ENCODE peak calls at places on chromosomes 6 and 20, in nine cellular contexts. B, F, E, C, U, P, R, O and G are unnamed samples.
A peak's percentile ranks its signal among the peaks of the same experiment; 100 is the strongest.

GRCh38 chr6:10136636-10137035 is 278.2 kb downstream of the TFAP2A start:
- DNase-seq in U (no peak), P (no peak), C (peak; percentile 81), F (no peak), O (no peak), B (no peak), E (no peak), R (no peak), G (no peak)

GRCh38 chr6:136446579-136447182 is 103.5 kb downstream of the MAP7 start:
- DNase-seq in U (peak; percentile 37), P (peak; percentile 69), R (no peak), C (no peak), O (no peak), B (no peak), E (peak; percentile 29), F (peak; percentile 28), G (peak; percentile 53)

GRCh38 chr6:164167873-164168405 is 753.4 kb downstream of the QKI start:
- DNase-seq in U (no peak), R (no peak), P (no peak), E (no peak), B (no peak), C (no peak), O (no peak), F (no peak), G (no peak)

GRCh38 chr20:61603715-61604114 is 351.7 kb downstream of the CDH4 start:
- DNase-seq in E (no peak), C (no peak), R (no peak), P (no peak), U (no peak), B (no peak), O (no peak), F (no peak), G (no peak)

GRCh38 chr6:13479206-13479797 is 8.1 kb downstream of the GFOD1 start:
- DNase-seq in B (no peak), C (no peak), E (no peak), P (no peak), F (no peak), O (no peak), R (no peak), U (no peak), G (no peak)

GRCh38 chr6:8193541-8193940 is 91.2 kb upstream of the EEF1E1 start:
- DNase-seq in C (no peak), E (no peak), U (no peak), P (peak; percentile 42), R (no peak), O (no peak), B (peak; percentile 48), F (no peak), G (no peak)

GRCh38 chr20:31861346-31862156 is 8.8 kb downstream of the DUSP15 start:
- DNase-seq in B (peak; percentile 31), C (peak; percentile 92), P (peak; percentile 36), E (peak; percentile 64), U (no peak), F (no peak), O (peak; percentile 47), R (no peak), G (peak; percentile 70)

GRCh38 chr6:85066270-85066669 is 301.9 kb upstream of the TBX18 start:
- DNase-seq in F (no peak), P (peak; percentile 20), E (no peak), R (no peak), U (no peak), C (no peak), O (no peak), B (no peak), G (no peak)

GRCh38 chr6:55617272-55617671 is 38.3 kb upstream of the HMGCLL1 start:
- DNase-seq in E (peak; percentile 69), B (peak; percentile 65), P (peak; percentile 34), U (no peak), O (no peak), C (peak; percentile 7), R (no peak), F (no peak), G (peak; percentile 22)

GRCh38 chr20:6683346-6683977 is 84.0 kb upstream of the BMP2 start:
- DNase-seq in C (no peak), F (no peak), E (no peak), B (no peak), O (no peak), P (no peak), U (no peak), R (no peak), G (no peak)

GRCh38 chr20:38193586-38194105 is 28.6 kb upstream of the TGM2 start:
- DNase-seq in B (no peak), U (no peak), P (no peak), C (no peak), O (no peak), E (no peak), F (no peak), R (no peak), G (no peak)

GRCh38 chr20:33862709-33863403 is 51.7 kb downstream of the CHMP4B start:
- DNase-seq in C (peak; percentile 75), R (no peak), U (peak; percentile 41), E (peak; percentile 79), O (peak; percentile 25), P (peak; percentile 53), B (peak; percentile 84), F (no peak), G (peak; percentile 33)

GRCh38 chr6:11632231-11632630 is 94.7 kb downstream of the TMEM170B start:
- DNase-seq in O (no peak), U (no peak), C (peak; percentile 63), P (peak; percentile 45), B (no peak), R (no peak), F (no peak), E (no peak), G (peak; percentile 35)

GRCh38 chr6:132199343-132199742 is 201.9 kb downstream of the MOXD1 start:
- DNase-seq in C (peak; percentile 14), B (peak; percentile 85), U (no peak), E (peak; percentile 67), P (peak; percentile 64), O (no peak), F (no peak), R (no peak), G (peak; percentile 59)

GRCh38 chr20:2475850-2476741 is 5.5 kb upstream of the SNRPB start:
- DNase-seq in R (no peak), E (no peak), C (no peak), B (no peak), P (no peak), F (no peak), O (no peak), U (no peak), G (no peak)

GRCh38 chr6:120990866-120991265 is 343.4 kb downstream of the TBC1D32 start:
- DNase-seq in E (no peak), U (no peak), B (no peak), R (no peak), F (no peak), P (no peak), O (no peak), C (no peak), G (no peak)

GRCh38 chr20:58701431-58702160 is 9.0 kb downstream of the NPEPL1 start:
- DNase-seq in U (no peak), C (no peak), O (no peak), B (no peak), R (no peak), F (no peak), E (no peak), P (no peak), G (no peak)

GRCh38 chr6:148027201-148027600 is 315.4 kb upstream of the SASH1 start:
- DNase-seq in B (no peak), O (no peak), R (no peak), F (no peak), E (no peak), C (no peak), P (no peak), U (no peak), G (no peak)

GRCh38 chr6:12791371-12791770 is 74.8 kb downstream of the PHACTR1 start:
- DNase-seq in O (no peak), R (no peak), B (no peak), F (no peak), P (peak; percentile 47), U (no peak), C (no peak), E (no peak), G (peak; percentile 41)

GRCh38 chr20:60535211-60535610 is 577.0 kb downstream of the CDH26 start:
- DNase-seq in U (no peak), P (no peak), B (no peak), E (no peak), F (no peak), C (no peak), R (no peak), O (no peak), G (no peak)

GRCh38 chr20:889110-889509 is 27.0 kb downstream of the ANGPT4 start:
- DNase-seq in C (no peak), P (no peak), O (no peak), E (no peak), B (no peak), U (no peak), R (peak; percentile 49), F (no peak), G (no peak)

GRCh38 chr6:111002350-111002749 is 20.5 kb downstream of the RPF2 start:
- DNase-seq in R (no peak), P (no peak), F (no peak), U (no peak), E (no peak), O (no peak), C (no peak), B (no peak), G (no peak)

GRCh38 chr6:110996661-110997060 is 14.8 kb downstream of the RPF2 start:
- DNase-seq in F (no peak), B (no peak), E (no peak), O (no peak), R (no peak), C (no peak), P (no peak), U (no peak), G (no peak)

GRCh38 chr6:110999634-111000270 is 17.9 kb downstream of the RPF2 start:
- DNase-seq in O (no peak), F (no peak), U (no peak), C (peak; percentile 19), E (peak; percentile 68), R (no peak), P (peak; percentile 33), B (peak; percentile 63), G (peak; percentile 58)
- TF ChIP-seq CTCF in O (peak; percentile 36), F (no peak), U (peak; percentile 50), C (peak; percentile 47), E (peak; percentile 51), R (no peak), P (peak; percentile 55), B (peak; percentile 32), G (peak; percentile 25)

GRCh38 chr20:49786671-49787370 is 25.8 kb upstream of the SLC9A8 start:
- DNase-seq in U (no peak), P (no peak), F (no peak), C (peak; percentile 75), O (no peak), R (no peak), E (peak; percentile 27), B (peak; percentile 47), G (no peak)
- TF ChIP-seq CTCF in U (peak; percentile 41), P (peak; percentile 49), F (peak; percentile 16), C (no peak), O (no peak), R (no peak), E (peak; percentile 42), B (peak; percentile 67), G (peak; percentile 29)

GRCh38 chr6:44235891-44236516 is 10.9 kb upstream of the HSP90AB1 start:
- DNase-seq in O (no peak), U (no peak), E (no peak), F (no peak), P (no peak), B (no peak), C (no peak), R (no peak), G (no peak)
- TF ChIP-seq CTCF in O (no peak), U (no peak), E (no peak), F (no peak), P (no peak), B (no peak), C (no peak), R (no peak), G (no peak)

GRCh38 chr6:117840541-117840983 is 66.5 kb upstream of the SLC35F1 start:
- DNase-seq in R (no peak), B (peak; percentile 36), P (peak; percentile 33), F (no peak), O (no peak), E (peak; percentile 47), U (no peak), C (peak; percentile 13), G (no peak)
- TF ChIP-seq CTCF in R (no peak), B (peak; percentile 20), P (peak; percentile 34), F (no peak), O (no peak), E (peak; percentile 32), U (peak; percentile 48), C (peak; percentile 30), G (peak; percentile 13)